ENCODE peak calls at places on chromosomes 4 and X, in four cellular contexts. R, J, V and C are unnamed samples.

GRCh38 chr4:153532227-153532626 is 66.1 kb downstream of the TMEM131L start:
- DNase-seq in R (no peak), J (no peak), V (no peak), C (no peak)

GRCh38 chr4:98556451-98556850 is 102.0 kb downstream of the TSPAN5 start:
- DNase-seq in R (no peak), J (no peak), V (no peak), C (no peak)

GRCh38 chr4:78032446-78032845 is 24.7 kb upstream of the FRAS1 start:
- DNase-seq in R (peak; percentile 53), J (no peak), V (no peak), C (no peak)

GRCh38 chrX:139759637-139760036 is 51.7 kb upstream of the MCF2 start:
- DNase-seq in R (no peak), J (peak; percentile 2), V (peak; percentile 44), C (peak; percentile 27)

GRCh38 chrX:108001218-108001814 is 19.1 kb upstream of the TEX13B start:
- DNase-seq in R (no peak), J (no peak), V (no peak), C (peak; percentile 45)

GRCh38 chrX:99901091-99901490 is 509.0 kb downstream of the PCDH19 start:
- DNase-seq in R (no peak), J (no peak), V (no peak), C (no peak)

GRCh38 chrX:3638280-3638873 is 75.1 kb downstream of the PRKX start:
- DNase-seq in R (no peak), J (peak; percentile 23), V (peak; percentile 48), C (peak; percentile 40)

GRCh38 chr4:138111462-138112000 is 130.6 kb downstream of the SLC7A11 start:
- DNase-seq in R (peak; percentile 54), J (no peak), V (no peak), C (peak; percentile 7)

GRCh38 chr4:1590244-1590643 is 93.9 kb downstream of the FAM53A start:
- DNase-seq in R (no peak), J (no peak), V (no peak), C (no peak)

GRCh38 chr4:71206763-71207162 is 132.1 kb upstream of the SLC4A4 start:
- DNase-seq in R (no peak), J (no peak), V (no peak), C (no peak)

GRCh38 chrX:72027024-72027913 is 104.4 kb downstream of the RTL5 start:
- DNase-seq in R (peak; percentile 10), J (no peak), V (peak; percentile 4), C (no peak)

GRCh38 chrX:72027914-72028307 is 103.8 kb downstream of the RTL5 start:
- DNase-seq in R (peak; percentile 8), J (no peak), V (no peak), C (no peak)

GRCh38 chrX:72029473-72030411 is 102.0 kb downstream of the RTL5 start:
- DNase-seq in R (peak; percentile 23), J (no peak), V (peak; percentile 39), C (peak; percentile 79)

GRCh38 chrX:72030431-72030830 is 101.3 kb downstream of the RTL5 start:
- DNase-seq in R (peak; percentile 1), J (no peak), V (no peak), C (no peak)

DNA sequence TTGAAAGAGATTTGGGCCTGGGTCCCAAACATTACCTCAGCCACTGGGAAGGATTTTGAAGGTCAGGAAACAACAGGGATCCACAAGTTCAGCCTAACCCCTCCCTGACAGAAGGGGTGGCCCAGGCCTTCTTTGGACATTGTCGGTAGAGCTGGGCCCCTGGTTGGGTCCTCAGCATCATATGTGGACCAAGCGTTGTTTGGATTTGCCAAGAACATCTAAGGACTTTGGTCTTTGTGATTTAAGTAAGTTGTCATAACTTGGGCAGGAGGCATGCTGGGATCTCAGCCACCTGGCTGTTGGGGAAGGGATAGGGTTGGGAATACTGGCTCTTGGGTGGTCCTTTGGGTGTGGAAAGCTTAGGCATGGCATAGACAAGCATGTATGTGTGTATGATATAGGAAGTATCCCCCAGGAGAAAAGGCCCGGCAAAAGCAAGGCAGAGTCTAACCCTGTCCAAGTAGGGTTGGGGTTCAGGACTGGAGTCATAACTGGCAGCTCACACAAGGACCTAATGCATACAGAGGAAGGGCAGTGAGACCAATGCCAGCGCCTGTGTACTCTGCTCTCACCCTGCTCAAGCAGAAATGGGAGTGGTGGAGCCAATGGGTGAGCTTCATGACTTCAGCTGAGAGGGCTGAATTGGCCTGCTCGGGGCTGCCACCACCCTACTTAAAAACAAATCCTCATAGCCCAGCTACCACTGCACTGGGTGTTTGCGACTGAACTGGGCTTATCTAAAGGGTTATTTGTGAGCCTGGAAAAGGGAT is 102.8 kb downstream of the RTL5 start:
- DNase-seq in R (peak; percentile 6), J (no peak), V (peak; percentile 4), C (no peak)
- H2BK12ac ChIP-seq in R (no peak overlapping the region), J (no peak overlapping the region), V (no peak overlapping the region), C (peak overlapping the region; percentile 63)

GRCh38 chr4:48008021-48008596 is 8.4 kb downstream of the CNGA1 start:
- DNase-seq in R (no peak), J (peak; percentile 32), V (no peak), C (peak; percentile 17)

GRCh38 chr4:48015216-48015615 is 1.3 kb downstream of the CNGA1 start:
- DNase-seq in R (no peak), J (no peak), V (no peak), C (no peak)

GRCh38 chr4:48015678-48016077 is 803 bp downstream of the CNGA1 start:
- DNase-seq in R (no peak), J (no peak), V (no peak), C (no peak)

GRCh38 chr4:48012819-48013218 is 3.7 kb downstream of the CNGA1 start:
- DNase-seq in R (no peak), J (no peak), V (no peak), C (no peak)

DNA sequence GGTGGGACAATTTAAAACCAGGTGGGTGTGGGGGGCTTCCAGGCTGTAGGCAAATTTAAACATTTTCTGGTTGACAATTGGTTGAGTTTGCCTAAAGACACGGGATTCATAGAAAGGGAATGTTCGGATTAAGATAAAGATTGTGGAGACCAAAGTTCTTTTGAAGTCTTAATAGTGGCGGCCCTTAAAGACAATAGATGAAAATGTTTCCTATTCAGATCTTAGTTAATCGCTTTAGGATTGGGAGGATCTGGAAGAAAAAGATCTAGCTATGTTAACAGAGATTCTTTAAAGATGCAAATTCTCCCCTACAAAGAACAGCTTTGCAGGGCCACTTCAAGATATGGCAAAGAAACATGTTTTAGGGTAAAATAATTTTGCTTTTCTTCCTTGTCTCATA is 4.8 kb downstream of the CNGA1 start:
- DNase-seq in R (no peak), J (no peak), V (no peak), C (no peak)
- H3K9ac ChIP-seq in R (no peak overlapping the region), J (no peak overlapping the region), V (no peak overlapping the region), C (no peak overlapping the region)

GRCh38 chr4:7650606-7651400 is 216.1 kb upstream of the PSAPL1 start:
- DNase-seq in R (peak; percentile 85), J (peak; percentile 41), V (peak; percentile 83), C (peak; percentile 81)

GRCh38 chr4:7648813-7649395 is 214.2 kb upstream of the PSAPL1 start:
- DNase-seq in R (no peak), J (no peak), V (no peak), C (no peak)

GRCh38 chr4:7647932-7648812 is 213.4 kb upstream of the PSAPL1 start:
- DNase-seq in R (no peak), J (no peak), V (no peak), C (peak; percentile 91)

GRCh38 chr4:7649741-7650531 is 215.2 kb upstream of the PSAPL1 start:
- DNase-seq in R (no peak), J (no peak), V (no peak), C (peak; percentile 97)

GRCh38 chr4:7649411-7649740 is 214.6 kb upstream of the PSAPL1 start:
- DNase-seq in R (no peak), J (no peak), V (no peak), C (no peak)
- H2BK15ac ChIP-seq in R (no peak overlapping the region), J (no peak overlapping the region), V (peak overlapping the region; percentile 61), C (peak overlapping the region; percentile 92)

GRCh38 chrX:123881330-123881729 is 21.5 kb downstream of the XIAP start:
- DNase-seq in R (no peak), J (no peak), V (no peak), C (no peak)

DNA sequence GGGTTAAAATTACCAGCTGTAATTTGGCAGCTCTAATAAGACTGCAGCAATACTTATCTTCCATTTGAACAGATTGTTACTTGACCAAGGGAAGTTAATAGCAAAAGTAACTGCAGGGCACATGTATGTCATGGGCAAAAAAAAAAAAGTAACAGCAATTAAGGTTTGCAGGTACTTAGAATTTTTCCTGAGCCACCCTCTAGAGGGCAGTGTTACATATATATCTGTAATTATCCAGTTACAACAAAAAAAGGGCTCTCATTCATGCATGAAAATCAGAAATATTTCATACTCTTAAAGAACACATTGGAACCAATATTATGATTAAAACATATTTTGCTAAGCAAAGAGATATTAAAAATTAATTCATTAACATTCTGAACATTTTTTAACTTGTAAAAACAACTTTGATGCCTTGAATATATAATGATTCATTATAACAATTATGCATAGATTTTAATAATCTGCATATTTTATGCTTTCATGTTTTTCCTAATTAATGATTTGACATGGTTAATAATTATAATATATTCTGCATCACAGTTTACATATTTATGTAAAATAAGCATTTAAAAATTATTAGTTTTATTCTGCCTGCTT is 25.1 kb downstream of the XIAP start:
- DNase-seq in R (no peak), J (peak; percentile 5), V (no peak), C (peak; percentile 48)
- H2BK12ac ChIP-seq in R (no peak overlapping the region), J (no peak overlapping the region), V (no peak overlapping the region), C (no peak overlapping the region)

GRCh38 chrX:49153467-49153866 is 9.1 kb upstream of the MAGIX start:
- DNase-seq in R (no peak), J (no peak), V (no peak), C (no peak)

GRCh38 chrX:49157194-49157593 is 5.4 kb upstream of the MAGIX start:
- DNase-seq in R (peak; percentile 35), J (no peak), V (peak; percentile 49), C (no peak)

GRCh38 chrX:49160908-49161307 is 1.6 kb upstream of the MAGIX start:
- DNase-seq in R (no peak), J (no peak), V (no peak), C (no peak)

GRCh38 chrX:49155900-49156837 is 6.4 kb upstream of the MAGIX start:
- DNase-seq in R (peak; percentile 86), J (peak; percentile 69), V (peak; percentile 78), C (peak; percentile 91)

GRCh38 chrX:49155243-49155899 is 7.2 kb upstream of the MAGIX start:
- DNase-seq in R (peak; percentile 78), J (peak; percentile 60), V (peak; percentile 51), C (peak; percentile 64)
- H3K9ac ChIP-seq in R (no peak overlapping the region), J (no peak overlapping the region), V (no peak overlapping the region), C (peak overlapping the region; percentile 88)

GRCh38 chr4:76016383-76016782 is 6.9 kb downstream of the CXCL10 start:
- DNase-seq in R (peak; percentile 57), J (no peak), V (no peak), C (no peak)
- H2BK15ac ChIP-seq in R (no peak overlapping the region), J (no peak overlapping the region), V (no peak overlapping the region), C (no peak overlapping the region)